ENCODE peak calls at places on chromosomes 11 and 22, in four cellular contexts. U is IMR-90, F is H9, I is mesendoderm. E is an unnamed sample.

GRCh38 chr11:26493616-26494015 is 78.4 kb downstream of the MUC15 start:
- DNase-seq in U (no peak), I (no peak), F (no peak), E (no peak)

GRCh38 chr11:118618991-118619375 is 11.6 kb downstream of the PHLDB1 start:
- DNase-seq in U (peak; percentile 78), I (no peak), F (no peak), E (no peak)

GRCh38 chr22:27317156-27317555 is 484.4 kb downstream of the MN1 start:
- DNase-seq in U (no peak), I (peak; percentile 65), F (peak; percentile 50), E (no peak)

GRCh38 chr11:131530411-131530810 is 160.0 kb downstream of the NTM start:
- DNase-seq in F (no peak), U (no peak), I (no peak), E (no peak)

GRCh38 chr22:48587236-48587865 is 1240.3 kb downstream of the BRD1 start:
- DNase-seq in U (no peak), F (no peak), I (no peak), E (no peak)

GRCh38 chr11:70364745-70365535 is 33.4 kb upstream of the CTTN start:
- DNase-seq in I (no peak), F (no peak), U (no peak), E (no peak)

GRCh38 chr11:102921587-102922220 is 33.8 kb downstream of the MMP13 start:
- DNase-seq in U (no peak), F (no peak), I (no peak), E (no peak)

GRCh38 chr22:47355776-47356432 is 593.5 kb downstream of the TBC1D22A start:
- DNase-seq in U (no peak), F (no peak), I (no peak), E (no peak)

GRCh38 chr11:60925685-60926267 is 1.5 kb downstream of the TMEM132A start:
- DNase-seq in F (no peak), I (no peak), U (peak; percentile 89), E (no peak)

GRCh38 chr22:43135565-43135964 is 7.6 kb downstream of the MCAT start:
- DNase-seq in F (no peak), I (no peak), U (no peak), E (no peak)

GRCh38 chr22:43829904-43830851 is 18.1 kb upstream of the EFCAB6 start:
- DNase-seq in I (no peak), U (peak; percentile 54), F (no peak), E (no peak)

GRCh38 chr11:120413480-120413879 is 77.3 kb downstream of the ARHGEF12 start:
- DNase-seq in I (no peak), F (no peak), U (peak; percentile 85), E (no peak)

GRCh38 chr11:95335989-95336388 is 105.0 kb upstream of the SESN3 start:
- DNase-seq in U (no peak), I (peak; percentile 81), F (no peak), E (no peak)

GRCh38 chr11:86955111-86955673 is at the start of gene FZD4:
- DNase-seq in I (peak; percentile 96), U (peak; percentile 78), F (peak; percentile 90), E (no peak)

GRCh38 chr11:86951706-86952105 is 3.5 kb downstream of the FZD4 start:
- DNase-seq in I (no peak), F (no peak), U (no peak), E (no peak)

GRCh38 chr11:86952221-86952875 is 2.8 kb downstream of the FZD4 start:
- DNase-seq in F (no peak), I (no peak), U (no peak), E (no peak)

GRCh38 chr11:86954288-86955110 is 696 bp downstream of the FZD4 start:
- DNase-seq in F (peak; percentile 64), U (no peak), I (peak; percentile 72), E (no peak)

DNA sequence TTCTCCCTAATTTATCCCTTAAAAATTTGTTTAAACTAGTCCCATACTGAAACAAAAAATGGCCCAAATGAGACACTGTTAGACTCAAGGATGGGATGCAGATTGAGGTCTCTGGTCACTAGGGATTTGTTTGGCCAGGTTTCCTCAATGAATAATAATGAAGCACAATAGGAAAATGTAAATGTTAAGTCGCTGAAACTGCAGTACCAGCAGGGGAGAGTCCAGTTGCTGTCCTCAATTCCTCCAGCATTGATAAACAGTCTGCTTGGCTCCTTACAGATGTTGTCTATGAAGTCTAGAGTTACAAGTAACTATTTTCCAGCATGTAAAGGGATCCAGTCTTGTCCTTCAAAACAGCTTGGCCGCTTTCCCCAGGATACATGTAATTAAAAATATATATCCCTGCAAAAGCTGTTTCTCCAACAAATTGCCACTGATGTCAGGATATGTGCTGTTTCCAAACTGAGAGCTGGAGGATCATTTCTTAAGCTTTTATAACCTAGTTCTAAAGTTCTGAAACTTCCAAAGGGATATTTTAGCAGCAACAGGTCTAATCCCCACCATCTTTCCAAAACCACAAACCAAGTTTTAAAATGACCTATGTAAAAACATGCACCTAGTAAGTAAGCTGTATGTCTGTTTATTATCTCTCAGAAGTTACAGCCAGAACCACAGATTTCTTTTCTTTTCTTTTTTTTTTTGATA is 2.1 kb downstream of the FZD4 start:
- DNase-seq in U (peak; percentile 59), I (no peak), F (no peak), E (no peak)
- H3K56ac ChIP-seq in U (no peak overlapping the region), I (no peak overlapping the region), F (no peak overlapping the region), E (no peak overlapping the region)

GRCh38 chr11:77644887-77645286 is 7.3 kb upstream of the CLNS1A start:
- DNase-seq in I (no peak), U (no peak), F (no peak), E (no peak)

GRCh38 chr11:77647906-77648305 is 10.3 kb upstream of the CLNS1A start:
- DNase-seq in F (no peak), I (no peak), U (no peak), E (no peak)

GRCh38 chr11:77637345-77638165 is at the start of gene CLNS1A:
- DNase-seq in U (peak; percentile 85), F (peak; percentile 85), I (peak; percentile 95), E (peak; percentile 64)

GRCh38 chr11:77636738-77637344 is 753 bp downstream of the CLNS1A start:
- DNase-seq in I (peak; percentile 16), U (no peak), F (no peak), E (no peak)

DNA sequence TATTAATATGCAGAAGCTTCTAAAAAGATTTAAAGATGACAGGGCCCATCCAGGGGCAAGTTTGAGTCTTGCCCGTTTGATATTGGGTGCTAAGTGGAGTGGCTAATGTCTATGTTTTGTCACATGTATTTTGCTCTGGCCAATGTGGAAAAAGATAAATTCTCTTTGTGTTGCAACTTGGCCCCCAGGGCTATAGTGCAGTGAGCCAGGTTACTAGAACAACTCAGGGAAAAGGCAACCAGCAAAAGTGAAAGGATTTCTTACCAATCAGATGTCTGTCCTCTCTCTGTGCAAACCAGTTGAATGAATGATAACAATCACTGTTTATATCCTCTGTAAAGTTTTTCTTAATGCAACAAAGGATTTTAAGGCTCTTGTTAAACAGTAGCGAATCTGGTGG is 4.6 kb upstream of the CLNS1A start:
- DNase-seq in U (no peak), F (no peak), I (no peak), E (no peak)
- H3K56ac ChIP-seq in U (no peak overlapping the region), F (no peak overlapping the region), I (no peak overlapping the region), E (no peak overlapping the region)

GRCh38 chr11:125930076-125930450 is 15.8 kb upstream of the VSIG10L2 start:
- DNase-seq in I (no peak), F (no peak), U (no peak), E (no peak)
- H3K56ac ChIP-seq in I (no peak overlapping the region), F (no peak overlapping the region), U (no peak overlapping the region), E (no peak overlapping the region)

GRCh38 chr11:47060807-47061206 is 115.9 kb downstream of the ARFGAP2 start:
- DNase-seq in I (peak; percentile 47), U (peak; percentile 48), F (no peak), E (no peak)
- H3K56ac ChIP-seq in I (no peak overlapping the region), U (no peak overlapping the region), F (no peak overlapping the region), E (no peak overlapping the region)

DNA sequence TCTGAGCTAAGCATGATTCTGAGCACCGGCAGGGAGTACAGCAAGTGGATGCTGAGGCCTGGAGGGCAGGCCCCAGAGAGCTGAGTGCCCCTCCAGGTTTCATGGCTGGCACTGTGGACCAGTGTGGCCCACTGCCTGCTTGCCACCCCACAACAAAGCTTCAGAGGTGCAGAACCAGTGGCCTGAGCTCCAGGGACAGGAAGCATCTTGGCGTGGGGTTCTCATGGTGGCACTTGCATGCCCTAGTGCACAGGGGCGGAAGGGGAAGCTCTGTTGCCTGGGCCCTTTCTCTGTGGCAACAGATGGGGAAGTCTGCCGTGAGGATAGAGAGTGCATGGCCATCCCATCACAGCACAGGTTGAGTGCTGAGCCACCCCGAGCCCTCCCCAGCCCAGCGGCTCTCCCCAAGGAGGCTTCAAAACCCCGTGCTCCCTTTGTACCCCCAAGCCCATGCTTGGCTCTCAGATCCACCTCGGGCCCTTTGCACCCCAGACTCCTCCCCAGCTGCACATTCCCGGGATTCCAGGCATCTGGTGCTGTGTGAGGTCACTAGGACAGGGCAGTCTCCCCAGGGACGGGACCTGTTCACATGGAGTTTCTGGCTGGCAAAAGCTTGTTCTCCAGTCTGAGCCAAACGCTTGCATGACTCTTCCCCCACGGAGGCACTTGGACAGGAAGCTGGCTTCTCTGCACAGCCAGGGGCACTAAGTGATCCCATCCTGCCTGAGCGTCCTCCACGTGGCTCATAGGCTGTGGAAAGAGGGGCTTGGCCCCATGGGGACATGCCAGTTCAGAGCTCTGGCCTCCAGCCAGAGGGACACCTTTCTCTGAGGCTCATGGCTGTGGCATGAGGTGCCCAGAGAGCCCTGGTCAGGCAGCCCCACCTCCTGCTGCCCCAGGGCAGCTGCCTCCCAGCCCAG is 4.2 kb downstream of the SLC25A1 start:
- DNase-seq in F (peak; percentile 65), U (peak; percentile 42), I (peak; percentile 68), E (peak; percentile 64)
- H3K56ac ChIP-seq in F (no peak overlapping the region), U (no peak overlapping the region), I (peak overlapping the region; percentile 80), E (no peak overlapping the region)

E was measured in H1.